ENCODE peak calls at places on chromosomes 7 and 10, in nine cellular contexts. K, J, B, A, S, C, L, P and E are unnamed samples.

GRCh38 chr7:132576723-132577089 is 436 bp upstream of the PLXNA4 start:
- DNase-seq in K (no peak), J (no peak), B (no peak), A (no peak), S (no peak), C (no peak), L (no peak), P (no peak), E (no peak)

GRCh38 chr7:134114992-134115391 is 12.1 kb upstream of the LRGUK start:
- DNase-seq in K (no peak), J (no peak), B (no peak), A (no peak), S (no peak), C (no peak), L (no peak), P (no peak), E (no peak)

GRCh38 chr7:96127746-96128145 is 194.2 kb downstream of the SLC25A13 start:
- DNase-seq in K (no peak), J (peak; percentile 14), B (no peak), A (no peak), S (no peak), C (no peak), L (no peak), P (no peak), E (no peak)

GRCh38 chr10:109665321-109665720 is 258.0 kb downstream of the XPNPEP1 start:
- DNase-seq in K (no peak), J (no peak), B (no peak), A (no peak), S (no peak), C (no peak), L (no peak), P (no peak), E (no peak)

GRCh38 chr7:26187380-26188290 is 12.9 kb downstream of the HNRNPA2B1 start:
- DNase-seq in K (no peak), J (no peak), B (no peak), A (no peak), S (no peak), C (no peak), L (no peak), P (no peak), E (no peak)

GRCh38 chr10:98363188-98363587 is 51.8 kb downstream of the PYROXD2 start:
- DNase-seq in K (no peak), J (no peak), B (no peak), A (no peak), S (no peak), C (no peak), L (no peak), P (no peak), E (no peak)

GRCh38 chr7:111168182-111168581 is 77.3 kb downstream of the LRRN3 start:
- DNase-seq in K (no peak), J (no peak), B (no peak), A (no peak), S (no peak), C (no peak), L (peak; percentile 23), P (no peak), E (no peak)

GRCh38 chr10:82190432-82191260 is 315.7 kb downstream of the NRG3 start:
- DNase-seq in K (no peak), J (peak; percentile 4), B (no peak), A (no peak), S (no peak), C (no peak), L (peak; percentile 26), P (no peak), E (no peak)

GRCh38 chr7:29457565-29457971 is 106.1 kb upstream of the PRR15 start:
- DNase-seq in K (no peak), J (peak; percentile 55), B (no peak), A (no peak), S (no peak), C (no peak), L (peak; percentile 41), P (no peak), E (no peak)

GRCh38 chr7:36372156-36372555 is 17.5 kb upstream of the ANLN start:
- DNase-seq in K (no peak), J (peak; percentile 41), B (no peak), A (no peak), S (no peak), C (no peak), L (no peak), P (no peak), E (no peak)

GRCh38 chr7:14125998-14126397 is 136.5 kb upstream of the ETV1 start:
- DNase-seq in K (no peak), J (no peak), B (no peak), A (no peak), S (no peak), C (no peak), L (no peak), P (no peak), E (no peak)

GRCh38 chr10:95588025-95588424 is 26.9 kb upstream of the SORBS1 start:
- DNase-seq in K (no peak), J (no peak), B (no peak), A (no peak), S (no peak), C (no peak), L (no peak), P (no peak), E (no peak)

GRCh38 chr10:82934947-82935346 is 1060.0 kb downstream of the NRG3 start:
- DNase-seq in K (no peak), J (no peak), B (no peak), A (no peak), S (no peak), C (no peak), L (no peak), P (no peak), E (no peak)

GRCh38 chr7:158473238-158473637 is 114.4 kb downstream of the PTPRN2 start:
- DNase-seq in K (no peak), J (no peak), B (no peak), A (no peak), S (peak; percentile 22), C (no peak), L (no peak), P (no peak), E (no peak)

GRCh38 chr10:88926484-88927249 is 25.9 kb downstream of the ACTA2 start:
- DNase-seq in K (no peak), J (peak; percentile 89), B (no peak), A (no peak), S (no peak), C (no peak), L (peak; percentile 96), P (peak; percentile 91), E (no peak)

GRCh38 chr10:132254841-132255240 is 52.9 kb downstream of the STK32C start:
- DNase-seq in K (no peak), J (no peak), B (no peak), A (no peak), S (no peak), C (no peak), L (no peak), P (no peak), E (no peak)

GRCh38 chr7:45080265-45080957 is 8.4 kb downstream of the NACAD start:
- DNase-seq in K (no peak), J (no peak), B (no peak), A (no peak), S (no peak), C (no peak), L (peak; percentile 15), P (no peak), E (no peak)

GRCh38 chr10:72107325-72108003 is 19.1 kb upstream of the SPOCK2 start:
- DNase-seq in K (no peak), J (no peak), B (no peak), A (no peak), S (no peak), C (no peak), L (no peak), P (no peak), E (no peak)

DNA sequence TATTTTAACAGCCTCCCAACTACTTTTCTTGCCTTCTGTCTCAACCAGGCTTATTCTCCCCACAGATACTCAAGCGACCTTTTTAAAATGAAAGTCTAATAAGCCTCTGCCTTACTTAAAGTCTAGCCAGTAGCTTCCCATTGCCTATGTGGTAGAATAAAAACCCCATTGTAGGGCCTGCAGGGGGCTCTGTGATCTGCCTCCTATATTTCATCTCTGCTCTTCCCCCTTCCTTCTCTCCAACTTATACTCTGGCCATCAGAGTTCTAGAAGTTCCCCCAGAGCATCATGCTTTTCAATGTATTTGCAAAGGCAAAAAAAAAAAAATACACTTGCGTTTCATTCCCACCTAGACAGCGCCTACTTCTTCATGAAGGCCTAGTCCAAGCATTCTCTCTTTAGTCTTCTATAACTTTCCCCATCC is 167.7 kb upstream of the ADO start:
- DNase-seq in K (no peak), J (no peak), B (no peak), A (no peak), S (no peak), C (no peak), L (peak; percentile 32), P (no peak), E (no peak)
- TF ChIP-seq CTCF in K (no peak), J (no peak), B (no peak), A (no peak), S (no peak), C (peak; percentile 31), L (peak; percentile 27), P (peak; percentile 47), E (no peak)

GRCh38 chr7:128395748-128396147 is 14.0 kb downstream of the IMPDH1 start:
- DNase-seq in K (no peak), J (no peak), B (no peak), A (no peak), S (no peak), C (no peak), L (no peak), P (no peak), E (no peak)
- TF ChIP-seq CTCF in K (no peak), J (no peak), B (no peak), A (no peak), S (no peak), C (peak; percentile 22), L (peak; percentile 17), P (no peak), E (no peak)

DNA sequence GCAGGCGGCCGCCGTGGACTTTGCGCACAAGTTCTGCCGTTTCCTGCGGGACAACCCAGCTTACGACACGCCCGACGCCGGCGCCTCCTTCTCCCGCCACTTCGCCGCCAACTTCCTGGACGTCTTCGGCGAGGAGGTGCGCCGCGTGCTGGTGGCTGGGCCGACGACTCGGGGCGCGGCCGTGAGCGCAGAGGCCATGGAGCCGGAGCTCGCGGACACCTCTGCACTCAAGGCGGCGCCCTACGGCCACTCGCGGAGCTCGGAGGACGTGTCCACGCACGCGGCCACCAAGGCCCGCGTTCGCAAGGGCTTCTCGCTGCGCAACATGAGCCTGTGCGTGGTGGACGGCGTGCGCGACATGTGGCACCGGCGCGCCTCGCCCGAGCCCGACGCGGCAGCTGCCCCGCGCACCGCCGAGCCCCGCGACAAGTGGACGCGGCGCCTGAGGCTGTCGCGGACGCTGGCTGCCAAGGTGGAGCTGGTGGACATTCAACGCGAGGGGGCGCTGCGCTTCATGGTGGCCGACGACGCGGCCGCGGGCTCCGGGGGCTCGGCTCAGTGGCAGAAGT is 14.1 kb downstream of the SH2B2 start:
- DNase-seq in K (no peak), J (no peak), B (no peak), A (no peak), S (peak; percentile 49), C (no peak), L (peak; percentile 29), P (no peak), E (peak; percentile 82)
- TF ChIP-seq CTCF in K (no peak), J (no peak), B (peak; percentile 53), A (no peak), S (peak; percentile 44), C (no peak), L (peak; percentile 33), P (no peak), E (peak; percentile 83)

DNA sequence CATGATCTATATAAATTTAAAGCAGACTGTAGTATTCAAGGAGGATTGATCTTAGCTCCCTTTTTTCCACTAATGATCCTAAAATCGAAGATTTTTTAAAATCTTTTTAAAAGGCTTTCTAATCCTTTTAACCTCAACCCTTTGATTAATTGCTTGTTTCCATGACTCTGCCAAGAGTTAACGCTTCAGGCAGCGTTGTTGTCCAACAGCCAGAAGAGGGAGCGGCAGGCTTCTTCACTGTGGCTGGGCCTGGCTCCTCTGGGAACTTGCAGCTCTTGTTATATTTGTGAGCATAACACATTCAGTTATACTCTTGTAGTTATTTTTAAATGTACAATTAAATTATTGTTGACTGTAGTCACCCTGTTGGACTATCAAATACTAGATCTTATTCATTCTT is 26.3 kb downstream of the CRCP start:
- DNase-seq in K (peak; percentile 82), J (no peak), B (peak; percentile 16), A (peak; percentile 71), S (peak; percentile 14), C (no peak), L (peak; percentile 89), P (no peak), E (peak; percentile 26)
- TF ChIP-seq CTCF in K (no peak), J (peak; percentile 77), B (peak; percentile 67), A (peak; percentile 64), S (peak; percentile 65), C (no peak), L (peak; percentile 83), P (peak; percentile 77), E (no peak)